ENCODE peak calls at places on chromosomes 3 and 15, in six cellular contexts. M is HepG2, Z is Panc1, P is HCT116, R is K562, K is upper lobe of left lung. G is an unnamed sample.

GRCh38 chr3:64223809-64224570 is 1.3 kb downstream of the PRICKLE2 start:
- ATAC-seq in M (no peak), Z (peak), P (no peak), R (no peak), K (no peak), G (no peak)

GRCh38 chr15:82803793-82804574 is 1.9 kb downstream of the FSD2 start:
- ATAC-seq in M (no peak), Z (no peak), P (no peak), R (no peak), K (no peak), G (no peak)

GRCh38 chr3:190826018-190826417 is 36.5 kb downstream of the GMNC start:
- ATAC-seq in M (no peak), Z (no peak), P (no peak), R (no peak), K (no peak), G (no peak)

GRCh38 chr3:87793322-87793877 is 265.4 kb downstream of the CGGBP1 start:
- ATAC-seq in M (peak), Z (no peak), P (no peak), R (peak), K (peak), G (no peak)

GRCh38 chr3:11059090-11059798 is 66.7 kb downstream of the SLC6A1 start:
- ATAC-seq in M (peak), Z (peak), P (peak), R (peak), K (peak), G (peak)

GRCh38 chr15:60350121-60350520 is 47.7 kb downstream of the ANXA2 start:
- ATAC-seq in M (no peak), Z (peak), P (no peak), R (no peak), K (no peak), G (no peak)

GRCh38 chr3:42957573-42957972 is 21.5 kb upstream of the GASK1A start:
- ATAC-seq in M (no peak), Z (no peak), P (peak), R (no peak), K (no peak), G (no peak)

GRCh38 chr3:85495602-85496001 is 536.8 kb downstream of the CADM2 start:
- ATAC-seq in M (no peak), Z (no peak), P (no peak), R (no peak), K (no peak), G (no peak)

GRCh38 chr3:12273045-12273695 is 15.7 kb upstream of the PPARG start:
- ATAC-seq in M (no peak), Z (no peak), P (no peak), R (no peak), K (no peak), G (no peak)

GRCh38 chr15:56831467-56831866 is 87.0 kb upstream of the TCF12 start:
- ATAC-seq in M (no peak), Z (no peak), P (no peak), R (no peak), K (no peak), G (peak)

GRCh38 chr3:134955874-134956273 is 160.8 kb downstream of the EPHB1 start:
- ATAC-seq in M (no peak), Z (no peak), P (no peak), R (no peak), K (no peak), G (no peak)

GRCh38 chr3:152359385-152360248 is 90.9 kb downstream of the MBNL1 start:
- ATAC-seq in M (no peak), Z (no peak), P (peak), R (no peak), K (no peak), G (no peak)

GRCh38 chr15:66112388-66112787 is 141.2 kb downstream of the MEGF11 start:
- ATAC-seq in M (no peak), Z (no peak), P (no peak), R (no peak), K (no peak), G (no peak)

GRCh38 chr15:91422704-91423254 is 322.7 kb downstream of the SV2B start:
- ATAC-seq in M (no peak), Z (no peak), P (no peak), R (no peak), K (no peak), G (no peak)

GRCh38 chr3:13282528-13282985 is 137.6 kb downstream of the NUP210 start:
- ATAC-seq in M (no peak), Z (peak), P (no peak), R (peak), K (no peak), G (no peak)

GRCh38 chr3:13282986-13283876 is 136.9 kb downstream of the NUP210 start:
- ATAC-seq in M (peak), Z (peak), P (peak), R (peak), K (peak), G (peak)

GRCh38 chr3:13280122-13280790 is 139.9 kb downstream of the NUP210 start:
- ATAC-seq in M (no peak), Z (no peak), P (no peak), R (no peak), K (no peak), G (no peak)

GRCh38 chr3:13280856-13281656 is 139.1 kb downstream of the NUP210 start:
- ATAC-seq in M (peak), Z (peak), P (no peak), R (peak), K (peak), G (no peak)

DNA sequence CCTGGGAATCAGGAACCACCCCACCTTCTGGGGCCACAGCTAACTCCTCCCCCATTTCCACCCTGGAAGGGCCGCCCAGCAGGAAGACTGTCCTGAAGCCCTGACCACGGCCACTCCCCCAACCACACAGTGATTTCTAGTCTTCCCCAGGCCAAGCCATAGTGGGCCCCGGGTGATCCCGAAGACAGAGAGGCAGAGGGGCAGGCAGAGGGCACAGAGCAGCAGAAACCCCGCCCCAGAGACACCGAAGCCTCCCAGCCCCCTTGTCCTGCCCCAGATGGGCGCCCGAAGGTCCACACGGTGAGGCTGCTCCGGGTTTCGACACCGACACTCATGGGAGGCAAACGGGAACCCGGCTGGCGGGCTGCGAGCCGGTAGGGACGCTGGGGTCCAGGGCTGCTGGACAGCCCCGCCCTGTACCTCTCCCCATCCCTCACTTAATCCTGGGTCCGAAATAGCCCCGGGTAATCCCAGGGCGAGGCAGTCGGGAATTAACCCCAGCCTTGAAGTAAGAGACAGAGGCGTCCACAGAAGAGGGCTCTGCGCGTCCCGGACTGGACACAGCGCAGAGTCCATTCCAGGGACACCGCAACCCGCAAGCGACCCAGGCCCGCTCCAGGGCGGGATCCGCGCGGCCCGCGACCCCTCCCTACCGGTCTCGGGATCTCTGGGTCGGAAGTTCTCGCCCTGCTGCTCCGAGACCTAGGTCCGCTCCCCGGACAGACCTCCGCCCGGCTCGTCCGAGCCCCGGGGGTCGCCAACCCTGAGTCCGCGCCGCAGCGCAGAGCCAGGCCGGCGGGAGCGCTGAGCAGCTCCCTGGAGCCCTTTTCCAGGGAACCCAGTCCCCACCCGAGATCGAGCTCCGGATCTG is 138.2 kb downstream of the NUP210 start:
- ATAC-seq in M (peak), Z (peak), P (peak), R (peak), K (peak), G (peak)
- H3K4me3 ChIP-seq in M (peak), Z (peak), P (no peak), R (peak), K (peak), G (peak)

GRCh38 chr3:119817964-119818363 is 36.1 kb downstream of the NR1I2 start:
- ATAC-seq in M (peak), Z (no peak), P (no peak), R (no peak), K (no peak), G (no peak)

GRCh38 chr3:119815716-119816115 is 33.8 kb downstream of the NR1I2 start:
- ATAC-seq in M (no peak), Z (no peak), P (no peak), R (no peak), K (no peak), G (no peak)

GRCh38 chr3:119812491-119813058 is 30.7 kb downstream of the NR1I2 start:
- ATAC-seq in M (peak), Z (no peak), P (no peak), R (peak), K (no peak), G (no peak)

GRCh38 chr3:119819806-119820205 is 37.9 kb downstream of the NR1I2 start:
- ATAC-seq in M (no peak), Z (no peak), P (no peak), R (no peak), K (no peak), G (no peak)

DNA sequence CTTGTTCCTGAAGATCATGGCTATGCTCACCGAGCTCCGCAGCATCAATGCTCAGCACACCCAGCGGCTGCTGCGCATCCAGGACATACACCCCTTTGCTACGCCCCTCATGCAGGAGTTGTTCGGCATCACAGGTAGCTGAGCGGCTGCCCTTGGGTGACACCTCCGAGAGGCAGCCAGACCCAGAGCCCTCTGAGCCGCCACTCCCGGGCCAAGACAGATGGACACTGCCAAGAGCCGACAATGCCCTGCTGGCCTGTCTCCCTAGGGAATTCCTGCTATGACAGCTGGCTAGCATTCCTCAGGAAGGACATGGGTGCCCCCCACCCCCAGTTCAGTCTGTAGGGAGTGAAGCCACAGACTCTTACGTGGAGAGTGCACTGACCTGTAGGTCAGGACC is 35.2 kb downstream of the NR1I2 start:
- ATAC-seq in M (no peak), Z (no peak), P (no peak), R (no peak), K (no peak), G (no peak)
- TF ChIP-seq POLR2AphosphoS5 in M (no peak), Z (no peak), P (no peak), R (no peak), K (no peak), G (no peak)

GRCh38 chr15:29345549-29346525 is 76.2 kb upstream of the NSMCE3 start:
- ATAC-seq in M (no peak), Z (no peak), P (no peak), R (no peak), K (no peak), G (no peak)
- H3K4me3 ChIP-seq in M (no peak), Z (no peak), P (no peak), R (no peak), K (no peak), G (no peak)

DNA sequence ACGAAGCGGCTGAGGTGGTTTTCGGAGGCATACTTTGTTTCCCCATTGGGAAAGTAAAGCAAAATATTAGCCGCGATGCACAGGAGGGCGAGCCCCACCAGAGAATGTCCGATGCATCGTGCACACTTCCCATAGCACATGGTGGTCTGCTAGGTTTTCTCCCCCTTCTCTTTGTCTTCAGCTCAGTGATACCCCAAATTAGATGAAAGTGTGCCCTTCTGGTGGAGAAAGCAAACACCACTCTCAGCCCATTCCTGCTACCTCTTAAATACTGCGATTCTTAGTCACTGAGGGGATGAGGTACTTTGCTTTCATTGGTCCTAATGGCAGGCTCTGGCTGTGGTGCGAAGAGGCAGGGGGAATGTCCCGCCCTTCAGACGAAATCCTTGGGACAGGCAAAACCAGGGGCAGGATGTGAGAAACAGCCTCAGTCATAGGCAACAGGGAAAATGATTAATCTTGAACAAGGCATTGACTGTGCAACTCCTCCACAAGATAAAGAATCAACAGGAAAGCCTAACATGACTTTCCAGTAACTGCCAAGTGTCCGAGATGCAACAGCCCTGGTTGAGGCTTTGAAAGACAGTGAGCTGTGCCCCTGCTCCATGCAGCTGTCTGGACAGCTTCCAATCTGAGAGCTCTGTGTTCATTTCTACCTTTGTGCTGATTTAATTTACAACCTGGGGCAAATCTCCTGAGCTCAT is at the start of gene TM4SF1:
- ATAC-seq in M (peak), Z (peak), P (no peak), R (no peak), K (peak), G (peak)
- TF ChIP-seq POLR2AphosphoS5 in M (peak), Z (peak), P (no peak), R (no peak), K (peak), G (no peak)

DNA sequence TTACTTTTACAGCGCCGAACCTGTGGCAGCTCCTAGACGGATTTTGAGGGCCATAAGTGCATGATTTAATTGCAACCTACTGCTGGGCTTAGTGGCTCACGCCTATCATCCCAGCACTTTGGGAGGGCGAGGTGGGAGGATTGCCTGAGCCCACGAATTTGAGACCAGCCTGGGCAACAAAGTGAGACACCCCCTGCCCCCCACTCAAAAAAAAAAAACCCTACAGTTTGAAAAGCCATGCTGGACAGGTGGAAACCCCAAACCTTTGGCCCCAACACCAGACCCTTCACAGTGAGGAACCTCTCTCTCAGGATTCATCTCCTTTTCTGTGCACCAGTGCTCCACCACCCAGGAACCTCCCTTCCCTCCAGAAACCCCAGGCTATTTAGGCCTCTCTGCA is 1.1 kb upstream of the CDC25A start:
- ATAC-seq in M (no peak), Z (no peak), P (no peak), R (no peak), K (no peak), G (no peak)
- H3K4me3 ChIP-seq in M (peak), Z (no peak), P (no peak), R (no peak), K (no peak), G (no peak)

GRCh38 chr3:20137642-20138041 is 48.4 kb downstream of the SGO1 start:
- ATAC-seq in M (no peak), Z (no peak), P (no peak), R (peak), K (no peak), G (no peak)

GRCh38 chr3:20141841-20142240 is 44.2 kb downstream of the SGO1 start:
- ATAC-seq in M (no peak), Z (no peak), P (no peak), R (no peak), K (peak), G (peak)

GRCh38 chr3:20141306-20141705 is 44.7 kb downstream of the SGO1 start:
- ATAC-seq in M (no peak), Z (no peak), P (no peak), R (no peak), K (peak), G (peak)

GRCh38 chr3:20140881-20141280 is 45.1 kb downstream of the SGO1 start:
- ATAC-seq in M (no peak), Z (no peak), P (no peak), R (no peak), K (no peak), G (no peak)

GRCh38 chr3:20136231-20136630 is 49.8 kb downstream of the SGO1 start:
- ATAC-seq in M (no peak), Z (no peak), P (no peak), R (no peak), K (no peak), G (no peak)
- TF ChIP-seq POLR2AphosphoS5 in M (no peak), Z (no peak), P (no peak), R (no peak), K (no peak), G (no peak)

GRCh38 chr15:100254694-100255093 is 87.1 kb downstream of the ADAMTS17 start:
- ATAC-seq in M (no peak), Z (no peak), P (no peak), R (no peak), K (no peak), G (no peak)

GRCh38 chr15:100256985-100257650 is 84.7 kb downstream of the ADAMTS17 start:
- ATAC-seq in M (no peak), Z (no peak), P (no peak), R (no peak), K (no peak), G (no peak)

GRCh38 chr15:100253640-100254039 is 88.1 kb downstream of the ADAMTS17 start:
- ATAC-seq in M (no peak), Z (no peak), P (no peak), R (no peak), K (no peak), G (no peak)

GRCh38 chr15:100256096-100256984 is 85.4 kb downstream of the ADAMTS17 start:
- ATAC-seq in M (no peak), Z (no peak), P (no peak), R (no peak), K (no peak), G (no peak)

GRCh38 chr15:100255644-100256043 is 86.1 kb downstream of the ADAMTS17 start:
- ATAC-seq in M (no peak), Z (no peak), P (no peak), R (peak), K (no peak), G (no peak)
- H3K4me3 ChIP-seq in M (no peak), Z (no peak), P (no peak), R (no peak), K (no peak), G (no peak)

G was measured in gastroesophageal sphincter.